ENCODE peak calls at places on chromosomes 12 and 14, in seven cellular contexts. L is heart left ventricle, E is spleen, T is tibial nerve, M is right atrium auricular region, Y is lower lobe of right lung, W is body of pancreas. Z is an unnamed sample.

GRCh38 chr12:3533703-3534386 is 42.8 kb downstream of the PRMT8 start:
- DNase-seq in W (peak), Y (no peak), E (no peak), T (no peak), L (no peak), M (no peak), Z (no peak)

GRCh38 chr14:54754623-54755386 is 147.8 kb downstream of the GCH1 start:
- DNase-seq in W (no peak), M (no peak), Y (no peak), E (no peak), L (no peak), T (no peak), Z (no peak)

GRCh38 chr12:77537648-77538047 is 293.0 kb upstream of the NAV3 start:
- DNase-seq in L (no peak), W (no peak), T (no peak), Y (no peak), M (no peak), E (no peak), Z (no peak)

GRCh38 chr14:74014299-74014698 is 4.8 kb downstream of the ENTPD5 start:
- DNase-seq in E (no peak), W (no peak), Y (no peak), T (no peak), M (no peak), L (no peak), Z (no peak)

GRCh38 chr14:67582061-67582460 is 18.0 kb downstream of the PIGH start:
- DNase-seq in L (no peak), T (no peak), Y (no peak), E (peak), M (no peak), W (no peak), Z (no peak)

GRCh38 chr12:82609234-82609914 is 77.3 kb upstream of the TMTC2 start:
- DNase-seq in M (no peak), Y (no peak), L (no peak), W (no peak), E (no peak), T (no peak), Z (no peak)

GRCh38 chr12:40168868-40169267 is 55.9 kb upstream of the LRRK2 start:
- DNase-seq in T (no peak), Y (no peak), W (no peak), M (no peak), E (no peak), L (no peak), Z (no peak)

GRCh38 chr12:1859643-1860042 is 39.3 kb downstream of the LRTM2 start:
- DNase-seq in Y (no peak), M (no peak), T (no peak), L (no peak), E (no peak), W (no peak), Z (no peak)

GRCh38 chr12:18135509-18135908 is 45.5 kb upstream of the RERGL start:
- DNase-seq in E (no peak), Y (no peak), M (no peak), T (no peak), W (no peak), L (no peak), Z (no peak)

GRCh38 chr14:30194769-30195168 is 267.1 kb upstream of the PRKD1 start:
- DNase-seq in T (no peak), L (no peak), Y (no peak), E (no peak), M (no peak), W (no peak), Z (no peak)

GRCh38 chr14:22428681-22429315 is 160.2 kb downstream of the DAD1 start:
- DNase-seq in E (no peak), M (no peak), W (no peak), L (no peak), T (no peak), Y (no peak), Z (no peak)

GRCh38 chr12:54935235-54935951 is 49.2 kb downstream of the TESPA1 start:
- DNase-seq in W (no peak), E (no peak), Y (no peak), L (no peak), M (no peak), T (no peak), Z (no peak)

GRCh38 chr12:5593056-5593455 is 161.1 kb downstream of the NTF3 start:
- DNase-seq in T (no peak), W (no peak), Y (no peak), M (no peak), E (no peak), L (no peak), Z (no peak)

GRCh38 chr12:93122089-93122488 is 193.0 kb upstream of the EEA1 start:
- DNase-seq in W (no peak), L (no peak), E (no peak), Y (no peak), T (no peak), M (no peak), Z (no peak)

GRCh38 chr14:31159682-31160296 is 47.8 kb downstream of the HECTD1 start:
- DNase-seq in E (no peak), Y (no peak), L (no peak), T (no peak), M (no peak), W (no peak), Z (no peak)

GRCh38 chr14:91968280-91968679 is 20.8 kb upstream of the FBLN5 start:
- DNase-seq in T (no peak), L (no peak), Y (no peak), E (no peak), M (no peak), W (no peak), Z (no peak)

GRCh38 chr14:42057176-42057575 is 450.5 kb downstream of the LRFN5 start:
- DNase-seq in E (no peak), Y (no peak), M (no peak), W (no peak), T (no peak), L (no peak), Z (no peak)

GRCh38 chr12:113072136-113072535 is 15.6 kb downstream of the DTX1 start:
- DNase-seq in L (no peak), T (no peak), Y (no peak), W (no peak), E (no peak), M (no peak), Z (no peak)

GRCh38 chr14:79820866-79821535 is 390.3 kb downstream of the DIO2 start:
- DNase-seq in M (no peak), L (no peak), T (no peak), Y (no peak), E (no peak), W (no peak), Z (no peak)

GRCh38 chr12:118065380-118065779 is 4.4 kb upstream of the WSB2 start:
- DNase-seq in M (no peak), T (no peak), Y (no peak), E (no peak), W (no peak), L (no peak), Z (no peak)

GRCh38 chr14:38730420-38730819 is 372.6 kb downstream of the SEC23A start:
- DNase-seq in E (no peak), Y (no peak), W (no peak), T (no peak), L (no peak), M (no peak), Z (no peak)

GRCh38 chr12:71141270-71141948 is 16.4 kb downstream of the TSPAN8 start:
- DNase-seq in L (no peak), T (no peak), W (no peak), Y (no peak), E (no peak), M (no peak), Z (no peak)

GRCh38 chr12:132487311-132487741 is 2.6 kb upstream of the FBRSL1 start:
- DNase-seq in T (no peak), Y (no peak), E (no peak), L (peak), M (no peak), W (no peak), Z (no peak)

GRCh38 chr12:16605666-16606116 is 271 bp downstream of the LMO3 start:
- DNase-seq in T (no peak), E (no peak), L (no peak), M (no peak), Y (peak), W (peak), Z (peak)

GRCh38 chr14:85439696-85440328 is 90.1 kb upstream of the FLRT2 start:
- DNase-seq in Y (no peak), T (no peak), E (no peak), M (no peak), L (no peak), W (no peak), Z (no peak)

GRCh38 chr12:103933237-103933636 is 3.0 kb downstream of the HSP90B1 start:
- DNase-seq in L (no peak), W (no peak), Y (no peak), E (no peak), M (no peak), T (no peak), Z (no peak)

GRCh38 chr14:103340480-103341212 is 6.6 kb downstream of the EIF5 start:
- DNase-seq in E (no peak), L (no peak), W (no peak), Y (no peak), T (no peak), M (no peak), Z (no peak)

GRCh38 chr12:125346361-125346760 is 281.1 kb downstream of the AACS start:
- DNase-seq in Y (no peak), L (no peak), T (no peak), E (no peak), M (no peak), W (no peak), Z (no peak)

GRCh38 chr12:1576410-1577240 is 17.8 kb downstream of the FBXL14 start:
- DNase-seq in M (no peak), Y (no peak), L (no peak), T (no peak), E (no peak), W (peak), Z (peak)

DNA sequence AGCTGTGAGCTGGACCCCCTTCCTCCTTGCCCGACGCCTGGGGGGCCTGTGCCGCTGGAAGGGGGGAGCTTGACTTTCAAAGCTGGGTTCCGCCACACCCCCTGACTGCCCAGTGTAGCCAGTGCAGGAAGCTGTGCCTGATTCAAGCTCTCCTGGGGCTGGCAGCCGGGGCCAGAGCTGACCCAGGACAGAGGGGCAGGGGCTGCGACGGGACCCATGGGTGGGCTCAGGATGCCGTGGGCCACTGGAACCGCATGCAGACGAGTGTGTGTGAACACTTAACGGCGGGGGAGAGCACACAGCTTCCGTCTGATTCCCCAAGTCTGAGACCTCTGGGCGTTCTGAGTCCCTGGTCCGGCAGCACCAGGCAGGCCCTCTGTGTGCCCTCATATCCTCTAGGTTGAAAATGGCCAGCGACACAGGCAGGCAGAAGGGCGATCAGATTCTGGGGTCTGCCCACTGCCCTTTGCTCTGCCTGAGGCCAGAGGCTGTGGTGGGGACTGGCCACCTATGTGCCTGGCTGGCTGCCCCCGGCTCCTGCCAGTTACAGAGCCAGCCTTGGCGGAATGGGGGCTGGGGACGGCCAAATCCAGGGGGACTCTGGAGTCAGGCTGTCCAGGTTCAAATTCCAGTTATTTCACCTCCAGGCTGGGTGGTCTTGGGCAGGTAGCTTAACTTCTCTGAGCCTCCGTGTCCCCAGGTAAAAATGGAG is 54.0 kb downstream of the CYP46A1 start:
- DNase-seq in M (no peak), Y (peak), T (no peak), W (no peak), E (no peak), L (peak), Z (no peak)
- H3K4me3 ChIP-seq in M (peak), Y (peak), T (peak), W (no peak), E (peak), L (peak), Z (no peak)

GRCh38 chr12:91326043-91327027 is 143.7 kb upstream of the DCN start:
- DNase-seq in M (peak), E (no peak), W (peak), Y (no peak), T (peak), L (no peak), Z (peak)
- H3K27ac ChIP-seq in M (peak), E (no peak), W (no peak), Y (peak), T (peak), L (peak), Z (no peak)

GRCh38 chr14:63773504-63773903 is 45.6 kb upstream of the SGPP1 start:
- DNase-seq in Y (no peak), M (no peak), W (no peak), L (no peak), T (no peak), E (no peak), Z (no peak)
- H3K4me3 ChIP-seq in Y (no peak), M (no peak), W (no peak), L (no peak), T (no peak), E (no peak), Z (no peak)

GRCh38 chr14:58899317-58899713 is 261.6 kb downstream of the DACT1 start:
- DNase-seq in T (no peak), L (no peak), W (no peak), Y (no peak), E (no peak), M (no peak), Z (no peak)

GRCh38 chr14:58901826-58902225 is 264.1 kb downstream of the DACT1 start:
- DNase-seq in T (no peak), L (no peak), E (no peak), W (no peak), Y (no peak), M (no peak), Z (no peak)

GRCh38 chr14:58904771-58905170 is 267.0 kb downstream of the DACT1 start:
- DNase-seq in L (no peak), T (no peak), E (no peak), Y (no peak), W (no peak), M (no peak), Z (no peak)

DNA sequence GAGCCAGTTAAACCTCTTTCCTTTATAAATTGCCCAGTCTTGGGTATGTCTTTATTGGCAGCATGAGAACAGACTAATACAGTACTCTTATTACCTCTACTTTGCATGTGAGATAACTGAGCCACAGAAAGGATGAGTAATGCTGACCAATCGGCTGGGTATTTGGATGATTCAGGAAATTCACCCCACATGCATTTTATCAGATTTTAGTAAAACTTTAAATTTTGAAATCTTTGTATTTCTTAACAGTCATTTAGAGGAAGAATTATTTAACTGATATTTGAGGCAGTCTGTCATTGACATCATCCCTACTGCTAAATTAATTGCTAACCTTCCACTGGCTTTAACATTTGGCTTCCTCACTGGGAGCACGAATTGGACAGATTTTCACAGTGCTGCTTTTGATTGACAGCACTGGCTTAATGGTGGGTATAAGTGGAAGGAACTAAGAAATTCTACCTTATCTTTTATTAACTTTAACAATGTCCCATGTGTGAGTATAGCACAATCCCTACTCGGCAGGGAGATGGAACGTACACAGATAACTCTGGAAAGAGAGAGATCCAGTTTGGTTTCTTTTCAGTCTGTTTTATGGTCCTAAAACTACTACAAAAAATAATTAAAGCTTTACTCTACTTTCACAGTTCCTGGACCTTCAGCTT is 261.0 kb downstream of the DACT1 start:
- DNase-seq in E (no peak), T (no peak), L (no peak), W (no peak), M (no peak), Y (no peak), Z (no peak)
- H3K27ac ChIP-seq in E (no peak), T (no peak), L (no peak), W (no peak), M (no peak), Y (no peak), Z (no peak)

GRCh38 chr12:100503228-100503628 is 29.6 kb downstream of the NR1H4 start:
- DNase-seq in T (no peak), W (no peak), M (no peak), E (no peak), Y (no peak), L (no peak), Z (no peak)
- H3K4me3 ChIP-seq in T (no peak), W (no peak), M (no peak), E (no peak), Y (no peak), L (no peak), Z (no peak)

GRCh38 chr14:68611611-68612010 is 181.3 kb downstream of the ZFP36L1 start:
- DNase-seq in L (no peak), T (no peak), W (peak), M (no peak), Y (no peak), E (no peak), Z (no peak)
- H3K27ac ChIP-seq in L (peak), T (no peak), W (peak), M (peak), Y (peak), E (peak), Z (no peak)

GRCh38 chr14:81312289-81312876 is 87.7 kb downstream of the STON2 start:
- DNase-seq in M (no peak), E (no peak), Y (no peak), W (no peak), L (no peak), T (no peak), Z (no peak)

GRCh38 chr14:81314443-81315175 is 85.5 kb downstream of the STON2 start:
- DNase-seq in E (no peak), W (no peak), T (no peak), Y (no peak), M (no peak), L (no peak), Z (peak)

GRCh38 chr14:81313775-81314429 is 86.2 kb downstream of the STON2 start:
- DNase-seq in E (no peak), Y (no peak), M (no peak), T (no peak), L (no peak), W (no peak), Z (no peak)

GRCh38 chr14:81313200-81313599 is 86.9 kb downstream of the STON2 start:
- DNase-seq in L (no peak), M (no peak), W (no peak), T (no peak), Y (no peak), E (no peak), Z (no peak)

GRCh38 chr14:81315344-81315743 is 84.8 kb downstream of the STON2 start:
- DNase-seq in W (no peak), E (no peak), T (no peak), M (no peak), Y (no peak), L (no peak), Z (no peak)
- H3K4me3 ChIP-seq in W (no peak), E (no peak), T (no peak), M (no peak), Y (no peak), L (no peak), Z (no peak)

GRCh38 chr14:94361682-94362081 is 26.7 kb downstream of the SERPINA1 start:
- DNase-seq in M (no peak), T (no peak), W (no peak), L (no peak), Y (no peak), E (no peak), Z (no peak)
- H3K27ac ChIP-seq in M (no peak), T (no peak), W (no peak), L (no peak), Y (no peak), E (no peak), Z (no peak)